ENCODE peak calls at places on chromosomes 13 and 19, in four cellular contexts. One of them, this sample, is unnamed.

GRCh38 chr13:113399755-113400149 is 35.8 kb upstream of the GRTP1 start:
- DNase-seq in HEK293T: no peak
- DNase-seq in WTC11: peak
- DNase-seq in K562: no peak
- DNase-seq in this sample: no peak

GRCh38 chr13:114001331-114002008 is 27.6 kb upstream of the C13orf46 start:
- DNase-seq in K562: no peak
- DNase-seq in HEK293T: no peak
- DNase-seq in WTC11: no peak
- DNase-seq in this sample: no peak

GRCh38 chr13:39602614-39603366 is at the start of gene LHFPL6:
- DNase-seq in WTC11: peak
- DNase-seq in K562: no peak
- DNase-seq in HEK293T: peak
- DNase-seq in this sample: peak

GRCh38 chr19:49441210-49441959 is at the start of gene SLC17A7:
- DNase-seq in HEK293T: peak
- DNase-seq in K562: peak
- DNase-seq in WTC11: peak
- DNase-seq in this sample: no peak

GRCh38 chr19:927044-927706 is 1.3 kb downstream of the ARID3A start:
- DNase-seq in WTC11: peak
- DNase-seq in HEK293T: no peak
- DNase-seq in K562: peak
- DNase-seq in this sample: peak

GRCh38 chr19:5891938-5892771 is 11.4 kb downstream of the NDUFA11 start:
- DNase-seq in WTC11: peak
- DNase-seq in HEK293T: peak
- DNase-seq in K562: peak
- DNase-seq in this sample: no peak

GRCh38 chr19:54364775-54365257 is at the start of gene LAIR1:
- DNase-seq in K562: no peak
- DNase-seq in WTC11: no peak
- DNase-seq in HEK293T: no peak
- DNase-seq in this sample: no peak

GRCh38 chr19:55440411-55441105 is 2.5 kb downstream of the SHISA7 start:
- DNase-seq in WTC11: peak
- DNase-seq in HEK293T: peak
- DNase-seq in K562: peak
- DNase-seq in this sample: no peak

GRCh38 chr13:74107598-74107997 is 26.6 kb downstream of the KLF12 start:
- DNase-seq in K562: no peak
- DNase-seq in HEK293T: no peak
- DNase-seq in WTC11: no peak
- DNase-seq in this sample: no peak

DNA sequence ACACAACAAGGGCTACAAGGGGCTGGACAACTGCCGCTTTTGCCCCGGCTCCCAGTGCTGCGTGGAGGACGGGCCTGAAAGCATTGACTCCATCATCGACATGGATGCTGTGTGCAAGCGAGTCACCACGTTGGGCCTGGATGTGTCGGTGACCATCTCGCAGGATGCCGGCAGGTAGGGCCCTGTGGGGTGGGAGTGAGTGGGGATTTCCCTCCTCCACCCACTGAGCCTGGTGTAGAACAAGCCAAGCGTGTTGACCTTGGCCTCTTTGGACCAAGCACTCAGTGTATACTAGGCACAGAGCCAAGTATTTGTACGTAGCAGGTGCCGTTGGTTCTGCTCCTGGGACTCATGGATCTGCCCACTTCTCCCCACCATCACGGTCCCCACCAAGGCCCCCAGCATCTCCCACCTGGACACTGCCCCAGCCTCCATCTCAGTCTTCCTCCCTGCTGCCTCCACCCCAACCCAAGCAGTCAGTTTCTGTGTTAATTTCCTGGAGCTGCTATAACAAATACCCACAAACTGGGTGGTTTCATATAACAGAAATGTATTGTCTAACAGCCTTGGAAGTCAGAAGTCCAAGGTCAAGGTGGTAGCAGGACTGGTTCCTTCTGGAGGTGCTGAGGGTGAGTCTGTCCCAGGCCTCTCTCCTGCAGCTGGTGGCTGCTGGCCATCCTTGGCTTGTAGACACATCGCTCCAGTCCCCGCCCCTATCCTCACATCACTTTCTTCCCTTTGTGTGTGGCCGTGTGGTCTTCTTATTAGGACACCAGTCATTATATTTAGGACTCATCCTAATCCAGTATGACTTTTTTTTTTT is 17.3 kb downstream of the PGPEP1 start:
- DNase-seq in K562: no peak
- DNase-seq in WTC11: no peak
- DNase-seq in HEK293T: no peak
- DNase-seq in this sample: peak
- TF ChIP-seq ELF4 in K562: no peak
- TF ChIP-seq ELF4 in WTC11: no peak
- TF ChIP-seq ELF4 in HEK293T: no peak
- TF ChIP-seq ELF4 in this sample: no peak

DNA sequence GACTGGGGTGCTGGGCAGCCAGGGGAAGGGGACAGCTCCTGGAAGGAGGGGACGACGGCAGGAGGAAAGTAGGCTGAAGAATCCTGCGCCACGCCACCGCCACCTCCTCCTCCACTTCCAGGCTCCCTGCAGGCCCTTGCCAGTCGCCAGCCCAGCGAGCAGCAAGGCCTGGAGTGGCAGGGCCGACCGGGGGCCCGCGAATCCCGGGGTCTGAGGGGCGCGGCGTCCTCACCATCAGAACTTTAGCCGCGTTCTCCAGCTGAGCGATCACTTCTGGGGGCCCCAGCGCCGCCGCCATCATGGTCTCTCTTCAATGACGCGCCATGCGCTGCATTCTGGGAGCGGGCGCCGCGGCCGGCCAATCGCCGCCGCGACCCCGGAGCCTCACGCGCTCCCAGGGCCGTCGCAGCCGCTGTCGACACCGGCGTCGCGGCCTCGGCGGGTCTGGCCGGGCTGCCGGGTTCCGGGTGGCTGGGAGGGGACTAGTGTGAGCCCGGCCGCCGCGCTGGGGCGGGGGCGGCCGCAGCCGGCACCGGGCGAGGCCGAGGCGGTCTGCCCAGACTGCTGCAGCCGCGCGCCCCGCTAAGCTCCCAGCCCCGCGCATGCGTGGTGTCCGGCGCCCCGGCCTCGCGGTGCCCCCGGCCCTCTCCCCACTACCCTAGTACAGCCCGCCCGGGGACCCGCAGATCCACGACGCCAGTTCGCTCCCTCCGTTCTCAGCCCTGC is at the start of gene XPO4:
- DNase-seq in K562: peak
- DNase-seq in WTC11: peak
- DNase-seq in HEK293T: peak
- DNase-seq in this sample: peak
- TF ChIP-seq ELF4 in K562: no peak
- TF ChIP-seq ELF4 in WTC11: no peak
- TF ChIP-seq ELF4 in HEK293T: peak
- TF ChIP-seq ELF4 in this sample: no peak

DNA sequence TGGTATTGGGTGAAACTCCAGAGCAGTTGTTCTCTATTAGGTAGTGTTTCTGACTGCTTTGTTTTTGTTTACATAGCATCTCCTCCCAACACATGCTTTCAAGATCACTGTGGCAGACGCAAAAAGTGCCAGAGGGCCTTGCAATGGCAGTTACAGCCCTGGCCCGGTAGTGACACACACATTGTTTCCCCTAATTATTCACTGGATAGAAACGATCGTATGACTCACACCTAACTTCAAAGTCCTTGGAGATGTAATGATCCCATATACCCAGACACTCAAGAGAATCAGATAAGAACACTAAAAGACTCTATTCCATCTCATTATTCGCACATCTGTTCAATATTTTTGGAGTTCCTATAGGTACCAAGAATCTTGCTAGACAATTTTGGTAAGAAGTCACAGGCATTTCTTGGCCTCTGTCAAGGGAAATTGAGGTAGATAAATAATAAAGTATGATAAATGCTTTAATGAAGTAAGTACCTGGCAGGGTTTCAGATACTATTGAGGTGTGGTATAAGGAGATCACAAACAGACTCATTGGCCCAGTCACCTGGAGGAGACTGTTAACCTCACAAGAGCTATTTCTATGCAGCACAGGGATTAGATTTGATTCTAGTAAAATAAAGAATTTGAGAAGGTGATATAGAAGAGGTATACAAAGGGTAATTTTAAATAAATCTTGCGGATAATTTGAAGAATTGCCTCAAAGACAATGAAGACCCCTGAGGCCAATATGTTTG is 485.3 kb downstream of the SLITRK6 start:
- DNase-seq in WTC11: no peak
- DNase-seq in K562: no peak
- DNase-seq in HEK293T: peak
- DNase-seq in this sample: no peak
- TF ChIP-seq ELF4 in WTC11: no peak
- TF ChIP-seq ELF4 in K562: no peak
- TF ChIP-seq ELF4 in HEK293T: no peak
- TF ChIP-seq ELF4 in this sample: no peak

DNA sequence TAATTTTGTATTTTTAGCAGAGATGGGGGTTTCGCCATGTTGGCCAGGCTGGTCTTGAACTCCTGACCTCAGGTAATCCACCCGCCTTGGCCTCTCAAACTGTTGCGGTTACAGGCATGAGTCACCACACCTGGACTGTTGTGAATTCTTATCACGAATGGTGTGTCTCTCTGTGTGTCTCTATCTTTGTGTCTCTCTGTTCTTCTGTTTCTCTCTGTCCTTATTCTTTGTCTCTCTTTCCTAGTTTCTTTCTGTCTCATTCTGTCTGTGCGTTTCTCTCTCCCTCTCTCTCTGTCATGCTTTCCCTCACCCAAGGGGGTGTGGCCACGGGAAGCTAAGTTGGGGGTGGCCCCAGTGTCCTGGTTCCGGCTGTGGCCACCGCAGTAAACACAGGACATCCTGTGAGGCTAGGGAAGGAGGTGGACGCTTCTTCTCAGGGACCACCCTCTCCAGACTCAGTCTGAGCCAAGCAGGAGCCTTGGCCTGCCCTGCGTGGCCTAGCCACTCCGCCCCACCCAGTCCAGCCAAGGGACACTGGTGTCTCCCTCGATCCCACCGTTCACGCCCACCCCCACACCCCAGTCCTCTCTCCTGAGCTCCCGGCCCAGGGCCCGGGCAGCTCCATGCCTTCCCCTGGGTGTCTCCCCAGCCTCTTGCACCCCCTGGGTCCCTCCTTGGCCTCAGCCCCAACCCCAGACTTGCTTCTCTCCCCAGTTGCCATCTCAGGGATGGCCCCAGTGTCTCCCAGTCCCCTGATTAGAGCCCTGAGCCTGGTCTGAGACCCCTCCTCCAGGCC is 3.9 kb upstream of the PRX start:
- DNase-seq in K562: peak
- DNase-seq in HEK293T: no peak
- DNase-seq in WTC11: no peak
- DNase-seq in this sample: peak
- TF ChIP-seq ELF4 in K562: peak
- TF ChIP-seq ELF4 in HEK293T: no peak
- TF ChIP-seq ELF4 in WTC11: no peak
- TF ChIP-seq ELF4 in this sample: no peak

GRCh38 chr13:98999635-98999952 is 21.7 kb upstream of the DOCK9 start:
- DNase-seq in WTC11: no peak
- DNase-seq in K562: no peak
- DNase-seq in HEK293T: no peak
- DNase-seq in this sample: no peak

GRCh38 chr13:98996046-98996445 is 18.2 kb upstream of the DOCK9 start:
- DNase-seq in WTC11: no peak
- DNase-seq in HEK293T: no peak
- DNase-seq in K562: no peak
- DNase-seq in this sample: no peak

GRCh38 chr13:98997051-98997730 is 19.3 kb upstream of the DOCK9 start:
- DNase-seq in WTC11: no peak
- DNase-seq in K562: no peak
- DNase-seq in HEK293T: no peak
- DNase-seq in this sample: no peak

GRCh38 chr13:98998831-98999634 is 21.2 kb upstream of the DOCK9 start:
- DNase-seq in HEK293T: no peak
- DNase-seq in K562: no peak
- DNase-seq in WTC11: no peak
- DNase-seq in this sample: no peak

DNA sequence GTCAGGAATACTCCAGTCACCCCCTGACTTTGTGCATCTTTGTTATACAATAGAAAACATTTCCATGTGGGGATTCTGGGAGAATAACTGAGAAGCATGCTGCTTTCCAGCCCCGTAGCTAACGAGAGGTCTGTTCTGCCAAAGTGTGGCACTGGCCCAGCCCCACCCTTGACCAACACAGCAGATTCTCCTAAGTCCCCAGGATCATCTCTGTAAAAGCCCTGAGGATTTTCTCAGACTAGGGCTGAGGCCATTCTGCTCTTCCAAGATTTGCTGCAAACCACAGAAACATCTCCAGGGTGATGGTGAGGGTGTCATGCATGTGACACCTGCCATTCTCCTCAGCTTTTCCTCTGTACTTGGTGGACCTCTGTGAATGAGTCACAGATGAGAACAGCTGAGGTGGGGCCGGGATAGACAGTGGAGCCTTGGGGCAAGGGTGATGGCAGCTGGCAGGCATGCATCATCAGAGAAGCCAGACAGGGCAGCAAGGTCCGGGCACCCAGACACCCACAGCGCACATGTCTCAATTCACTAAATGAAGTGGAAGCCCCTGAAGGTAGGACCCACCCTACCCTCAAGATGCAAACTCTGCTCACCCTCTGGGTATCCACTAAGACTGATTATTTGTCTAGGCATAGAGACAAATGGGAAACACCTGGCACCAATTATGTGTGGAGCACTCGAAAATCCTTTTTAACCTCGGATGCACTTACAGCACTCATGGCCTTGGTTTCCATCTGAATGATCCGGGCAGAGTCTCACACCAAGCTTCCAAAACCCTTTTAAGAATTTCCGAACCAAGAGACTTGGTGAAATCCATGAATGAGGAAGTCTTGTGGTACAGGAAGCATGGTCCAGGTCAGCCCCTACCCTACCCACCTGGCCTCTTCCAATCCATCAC is 20.1 kb upstream of the DOCK9 start:
- DNase-seq in HEK293T: no peak
- DNase-seq in WTC11: no peak
- DNase-seq in K562: no peak
- DNase-seq in this sample: no peak
- TF ChIP-seq ELF4 in HEK293T: no peak
- TF ChIP-seq ELF4 in WTC11: no peak
- TF ChIP-seq ELF4 in K562: no peak
- TF ChIP-seq ELF4 in this sample: no peak

DNA sequence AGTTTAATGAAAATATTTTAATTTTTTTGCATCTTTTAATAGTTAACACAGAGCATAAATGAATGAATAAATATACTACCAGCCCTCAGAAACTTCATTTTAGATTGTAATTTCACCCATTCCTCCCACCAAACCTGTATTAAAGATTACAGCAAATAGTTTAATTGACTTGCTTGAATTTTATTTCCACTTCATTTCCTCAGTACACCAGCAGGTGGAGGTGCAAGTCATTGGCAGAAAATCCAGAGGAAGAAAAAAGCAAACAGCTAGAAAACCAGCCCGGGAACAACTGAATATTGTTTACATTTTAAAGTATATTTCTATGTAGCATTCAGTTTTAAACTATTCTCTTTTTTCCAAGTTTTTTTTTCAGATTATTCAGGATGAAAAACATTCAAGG is 177.8 kb downstream of the OLFM4 start:
- DNase-seq in K562: peak
- DNase-seq in HEK293T: peak
- DNase-seq in WTC11: no peak
- DNase-seq in this sample: no peak
- TF ChIP-seq ELF4 in K562: no peak
- TF ChIP-seq ELF4 in HEK293T: no peak
- TF ChIP-seq ELF4 in WTC11: no peak
- TF ChIP-seq ELF4 in this sample: no peak